ENCODE peak calls at places on chromosomes 5 and 9, in seven cellular contexts. W is BJ; K is A549; F is CD8-positive, alpha-beta memory T cell; P is non-pigmented ciliary epithelial cell; U is IMR-90; C is posterior cingulate gyrus. O is an unnamed sample.
A peak's percentile ranks its signal among the peaks of the same experiment; 100 is the strongest.

GRCh38 chr9:93124793-93125192 is 9.3 kb downstream of the NINJ1 start:
- DNase-seq in W (no peak), K (no peak), F (no peak), P (no peak), U (no peak), C (no peak), O (no peak)

GRCh38 chr5:173802670-173803165 is 85.4 kb upstream of the CPEB4 start:
- DNase-seq in W (no peak), K (peak; percentile 54), F (no peak), P (no peak), U (peak; percentile 11), C (no peak), O (peak; percentile 95)

GRCh38 chr9:128910906-128911305 is 9.9 kb upstream of the PHYHD1 start:
- DNase-seq in W (no peak), K (no peak), F (no peak), P (no peak), U (no peak), C (no peak), O (no peak)

GRCh38 chr9:97954550-97954989 is 16.6 kb upstream of the HEMGN start:
- DNase-seq in W (no peak), K (peak; percentile 76), F (peak; percentile 16), P (no peak), U (no peak), C (no peak), O (peak; percentile 52)

GRCh38 chr5:105042623-105043022 is 1480.0 kb upstream of the NUDT12 start:
- DNase-seq in W (no peak), K (no peak), F (no peak), P (no peak), U (no peak), C (no peak), O (no peak)

GRCh38 chr9:32533338-32533737 is 7.3 kb upstream of the RIGI start:
- DNase-seq in W (no peak), K (no peak), F (no peak), P (no peak), U (peak; percentile 10), C (no peak), O (no peak)

GRCh38 chr5:164375051-164375450 is 869.6 kb downstream of the MAT2B start:
- DNase-seq in W (no peak), K (no peak), F (no peak), P (no peak), U (peak; percentile 19), C (no peak), O (no peak)

GRCh38 chr5:119288364-119289047 is 67.3 kb upstream of the TNFAIP8 start:
- DNase-seq in W (peak; percentile 41), K (no peak), F (no peak), P (no peak), U (peak; percentile 34), C (no peak), O (no peak)

GRCh38 chr9:135522931-135523330 is 1.7 kb downstream of the LCN1 start:
- DNase-seq in W (no peak), K (no peak), F (no peak), P (no peak), U (no peak), C (no peak), O (no peak)

GRCh38 chr9:136326061-136326776 is 1.1 kb upstream of the GPSM1 start:
- DNase-seq in W (peak; percentile 82), K (no peak), F (no peak), P (no peak), U (peak; percentile 92), C (no peak), O (no peak)

GRCh38 chr5:62312036-62312435 is 6.0 kb downstream of the KIF2A start:
- DNase-seq in W (no peak), K (no peak), F (no peak), P (no peak), U (no peak), C (no peak), O (no peak)

GRCh38 chr5:148541054-148541835 is 113.1 kb downstream of the HTR4 start:
- DNase-seq in W (no peak), K (no peak), F (no peak), P (no peak), U (no peak), C (no peak), O (no peak)

GRCh38 chr9:89048611-89049010 is 57.3 kb downstream of the S1PR3 start:
- DNase-seq in W (no peak), K (no peak), F (no peak), P (no peak), U (no peak), C (no peak), O (no peak)

GRCh38 chr5:82330921-82331320 is 52.8 kb upstream of the RPS23 start:
- DNase-seq in W (no peak), K (no peak), F (no peak), P (no peak), U (no peak), C (no peak), O (no peak)

GRCh38 chr5:140821375-140822280 is at the start of gene PCDHA5:
- DNase-seq in W (no peak), K (peak; percentile 69), F (no peak), P (no peak), U (no peak), C (no peak), O (peak; percentile 12)